ENCODE peak calls at places on chromosome 12, in eight cellular contexts. One of them, this sample, is unnamed.

GRCh38 chr12:47717443-47718193 is 7.7 kb downstream of the ENDOU start:
- DNase-seq in fibroblast of lung: peak
- DNase-seq in fibroblast of villous mesenchyme: peak
- DNase-seq in ovary: peak
- DNase-seq in endodermal cell: peak
- DNase-seq in cardiac fibroblast: peak
- DNase-seq in thoracic aorta: peak
- DNase-seq in neural crest cell: peak
- DNase-seq in this sample: no peak

GRCh38 chr12:116319851-116320621 is 42.5 kb upstream of the MED13L start:
- DNase-seq in fibroblast of lung: peak
- DNase-seq in fibroblast of villous mesenchyme: peak
- DNase-seq in ovary: peak
- DNase-seq in endodermal cell: no peak
- DNase-seq in cardiac fibroblast: peak
- DNase-seq in thoracic aorta: peak
- DNase-seq in neural crest cell: no peak
- DNase-seq in this sample: no peak

GRCh38 chr12:109053382-109054123 is 1.2 kb downstream of the USP30 start:
- DNase-seq in fibroblast of lung: no peak
- DNase-seq in fibroblast of villous mesenchyme: peak
- DNase-seq in ovary: no peak
- DNase-seq in endodermal cell: no peak
- DNase-seq in cardiac fibroblast: no peak
- DNase-seq in thoracic aorta: no peak
- DNase-seq in neural crest cell: no peak
- DNase-seq in this sample: no peak

GRCh38 chr12:130017571-130018449 is 114.0 kb upstream of the TMEM132D start:
- DNase-seq in fibroblast of lung: peak
- DNase-seq in fibroblast of villous mesenchyme: no peak
- DNase-seq in ovary: peak
- DNase-seq in endodermal cell: peak
- DNase-seq in cardiac fibroblast: no peak
- DNase-seq in thoracic aorta: no peak
- DNase-seq in neural crest cell: no peak
- DNase-seq in this sample: no peak

GRCh38 chr12:42213023-42213422 is 25.0 kb downstream of the YAF2 start:
- DNase-seq in fibroblast of lung: peak
- DNase-seq in fibroblast of villous mesenchyme: no peak
- DNase-seq in ovary: no peak
- DNase-seq in endodermal cell: no peak
- DNase-seq in cardiac fibroblast: no peak
- DNase-seq in thoracic aorta: no peak
- DNase-seq in neural crest cell: no peak
- DNase-seq in this sample: peak

GRCh38 chr12:26009593-26009992 is 51.1 kb downstream of the RASSF8 start:
- DNase-seq in fibroblast of lung: no peak
- DNase-seq in fibroblast of villous mesenchyme: no peak
- DNase-seq in ovary: no peak
- DNase-seq in endodermal cell: no peak
- DNase-seq in cardiac fibroblast: no peak
- DNase-seq in thoracic aorta: no peak
- DNase-seq in neural crest cell: no peak
- DNase-seq in this sample: no peak

GRCh38 chr12:15562263-15562662 is 226.9 kb downstream of the EPS8 start:
- DNase-seq in fibroblast of lung: no peak
- DNase-seq in fibroblast of villous mesenchyme: no peak
- DNase-seq in ovary: no peak
- DNase-seq in endodermal cell: no peak
- DNase-seq in cardiac fibroblast: no peak
- DNase-seq in thoracic aorta: no peak
- DNase-seq in neural crest cell: no peak
- DNase-seq in this sample: no peak

GRCh38 chr12:124125472-124125871 is 152.5 kb downstream of the ZNF664 start:
- DNase-seq in fibroblast of lung: peak
- DNase-seq in fibroblast of villous mesenchyme: no peak
- DNase-seq in ovary: no peak
- DNase-seq in endodermal cell: peak
- DNase-seq in cardiac fibroblast: no peak
- DNase-seq in thoracic aorta: no peak
- DNase-seq in neural crest cell: no peak
- DNase-seq in this sample: peak

GRCh38 chr12:45336331-45336730 is 120.4 kb downstream of the ANO6 start:
- DNase-seq in fibroblast of lung: peak
- DNase-seq in fibroblast of villous mesenchyme: peak
- DNase-seq in ovary: no peak
- DNase-seq in endodermal cell: no peak
- DNase-seq in cardiac fibroblast: peak
- DNase-seq in thoracic aorta: no peak
- DNase-seq in neural crest cell: no peak
- DNase-seq in this sample: peak

DNA sequence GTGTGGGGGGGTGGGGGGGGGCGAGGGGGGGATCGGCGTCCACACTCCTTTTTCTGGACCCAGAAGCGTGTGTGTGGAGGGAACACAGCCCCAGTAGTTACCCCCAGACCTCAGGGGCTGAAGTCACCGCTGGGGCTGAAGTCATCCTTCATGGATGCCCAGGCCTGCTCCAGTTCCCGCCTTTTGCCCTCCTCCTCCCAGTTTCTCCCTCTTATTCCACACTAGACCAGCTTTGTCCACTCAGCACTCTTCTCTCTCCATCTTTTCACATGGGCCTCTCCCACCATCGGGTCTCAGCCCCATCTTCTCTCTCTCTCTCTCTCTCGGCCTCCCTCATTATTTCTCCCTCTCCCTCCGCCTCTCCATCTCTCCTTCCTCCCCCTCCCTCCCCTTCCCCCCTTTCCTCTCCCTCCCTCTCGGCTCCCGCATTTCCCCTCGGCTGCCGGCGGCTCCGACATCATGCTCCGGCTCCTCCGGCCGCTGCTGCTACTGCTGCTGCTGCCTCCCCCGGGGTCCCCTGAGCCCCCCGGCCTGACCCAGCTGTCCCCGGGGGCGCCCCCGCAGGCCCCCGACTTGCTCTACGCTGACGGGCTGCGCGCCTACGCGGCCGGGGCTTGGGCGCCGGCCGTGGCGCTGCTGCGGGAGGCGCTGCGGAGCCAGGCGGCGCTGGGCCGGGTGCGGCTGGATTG is at the start of gene P3H3:
- DNase-seq in fibroblast of lung: peak
- DNase-seq in fibroblast of villous mesenchyme: peak
- DNase-seq in ovary: peak
- DNase-seq in endodermal cell: peak
- DNase-seq in cardiac fibroblast: peak
- DNase-seq in thoracic aorta: no peak
- DNase-seq in neural crest cell: peak
- DNase-seq in this sample: no peak
- TF ChIP-seq CTCF in fibroblast of lung: peak
- TF ChIP-seq CTCF in fibroblast of villous mesenchyme: no peak
- TF ChIP-seq CTCF in ovary: no peak
- TF ChIP-seq CTCF in endodermal cell: no peak
- TF ChIP-seq CTCF in cardiac fibroblast: no peak
- TF ChIP-seq CTCF in thoracic aorta: no peak
- TF ChIP-seq CTCF in neural crest cell: no peak
- TF ChIP-seq CTCF in this sample: no peak

GRCh38 chr12:113030875-113031525 is 25.5 kb upstream of the DTX1 start:
- DNase-seq in fibroblast of lung: peak
- DNase-seq in fibroblast of villous mesenchyme: peak
- DNase-seq in ovary: peak
- DNase-seq in endodermal cell: peak
- DNase-seq in cardiac fibroblast: peak
- DNase-seq in thoracic aorta: no peak
- DNase-seq in neural crest cell: peak
- DNase-seq in this sample: peak
- TF ChIP-seq CTCF in fibroblast of lung: peak
- TF ChIP-seq CTCF in fibroblast of villous mesenchyme: peak
- TF ChIP-seq CTCF in ovary: peak
- TF ChIP-seq CTCF in endodermal cell: peak
- TF ChIP-seq CTCF in cardiac fibroblast: peak
- TF ChIP-seq CTCF in thoracic aorta: peak
- TF ChIP-seq CTCF in neural crest cell: peak
- TF ChIP-seq CTCF in this sample: peak

GRCh38 chr12:121214855-121215745 is 5.2 kb downstream of the P2RX4 start:
- DNase-seq in fibroblast of lung: peak
- DNase-seq in fibroblast of villous mesenchyme: peak
- DNase-seq in ovary: no peak
- DNase-seq in endodermal cell: no peak
- DNase-seq in cardiac fibroblast: peak
- DNase-seq in thoracic aorta: no peak
- DNase-seq in neural crest cell: no peak
- DNase-seq in this sample: peak
- TF ChIP-seq CTCF in fibroblast of lung: no peak
- TF ChIP-seq CTCF in fibroblast of villous mesenchyme: no peak
- TF ChIP-seq CTCF in ovary: no peak
- TF ChIP-seq CTCF in endodermal cell: no peak
- TF ChIP-seq CTCF in cardiac fibroblast: no peak
- TF ChIP-seq CTCF in thoracic aorta: no peak
- TF ChIP-seq CTCF in neural crest cell: no peak
- TF ChIP-seq CTCF in this sample: no peak

DNA sequence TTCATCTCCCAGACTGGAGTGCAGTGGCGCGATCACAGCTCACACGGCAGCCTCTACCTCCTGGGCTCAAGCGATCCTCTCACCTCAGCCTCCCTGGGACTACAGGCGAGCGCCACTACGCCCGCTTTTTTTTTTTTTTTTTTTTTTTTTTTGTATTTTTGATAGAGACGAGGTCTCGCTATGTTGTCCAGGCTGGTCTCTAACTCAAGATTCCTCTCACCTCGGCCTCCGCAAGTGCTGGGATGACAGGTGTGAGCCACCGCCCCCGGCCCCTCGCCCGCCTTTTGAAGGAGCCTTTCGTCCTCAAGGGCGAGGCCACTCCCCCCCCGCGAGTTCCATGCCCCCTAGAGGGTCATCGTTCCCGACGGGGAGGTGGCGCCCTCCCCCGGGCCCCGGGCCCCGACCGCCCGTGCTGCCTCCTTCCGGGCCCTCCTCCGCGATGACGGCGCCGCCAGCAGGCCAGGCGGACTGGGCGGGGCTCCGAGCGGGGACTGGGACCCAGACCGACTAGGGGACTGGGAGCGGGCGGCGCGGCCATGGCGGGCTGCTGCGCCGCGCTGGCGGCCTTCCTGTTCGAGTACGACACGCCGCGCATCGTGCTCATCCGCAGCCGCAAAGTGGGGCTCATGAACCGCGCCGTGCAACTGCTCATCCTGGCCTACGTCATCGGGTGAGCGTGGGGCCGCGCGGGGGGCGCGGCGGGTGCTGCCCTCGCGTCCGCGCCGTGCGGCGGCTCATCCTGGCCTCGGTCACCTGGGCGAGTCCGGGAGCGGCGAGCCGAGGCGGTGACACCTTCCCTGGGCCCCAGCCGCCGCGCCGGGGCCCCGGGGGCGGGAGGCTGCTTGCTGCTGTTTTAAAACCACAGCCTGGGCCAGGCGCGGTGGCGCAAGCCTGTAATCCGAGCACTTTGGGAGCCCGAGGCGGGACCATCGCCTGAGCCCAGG is at the start of gene P2RX4:
- DNase-seq in fibroblast of lung: peak
- DNase-seq in fibroblast of villous mesenchyme: peak
- DNase-seq in ovary: peak
- DNase-seq in endodermal cell: peak
- DNase-seq in cardiac fibroblast: peak
- DNase-seq in thoracic aorta: peak
- DNase-seq in neural crest cell: peak
- DNase-seq in this sample: no peak
- TF ChIP-seq CTCF in fibroblast of lung: no peak
- TF ChIP-seq CTCF in fibroblast of villous mesenchyme: peak
- TF ChIP-seq CTCF in ovary: peak
- TF ChIP-seq CTCF in endodermal cell: peak
- TF ChIP-seq CTCF in cardiac fibroblast: peak
- TF ChIP-seq CTCF in thoracic aorta: no peak
- TF ChIP-seq CTCF in neural crest cell: peak
- TF ChIP-seq CTCF in this sample: peak

GRCh38 chr12:83826112-83826511 is 1086.5 kb downstream of the SLC6A15 start:
- DNase-seq in fibroblast of lung: no peak
- DNase-seq in fibroblast of villous mesenchyme: peak
- DNase-seq in ovary: no peak
- DNase-seq in endodermal cell: peak
- DNase-seq in cardiac fibroblast: peak
- DNase-seq in thoracic aorta: no peak
- DNase-seq in neural crest cell: peak
- DNase-seq in this sample: no peak

GRCh38 chr12:83821967-83822366 is 1090.6 kb downstream of the SLC6A15 start:
- DNase-seq in fibroblast of lung: no peak
- DNase-seq in fibroblast of villous mesenchyme: no peak
- DNase-seq in ovary: no peak
- DNase-seq in endodermal cell: no peak
- DNase-seq in cardiac fibroblast: no peak
- DNase-seq in thoracic aorta: no peak
- DNase-seq in neural crest cell: no peak
- DNase-seq in this sample: no peak

GRCh38 chr12:83827193-83827592 is 1085.4 kb downstream of the SLC6A15 start:
- DNase-seq in fibroblast of lung: no peak
- DNase-seq in fibroblast of villous mesenchyme: no peak
- DNase-seq in ovary: no peak
- DNase-seq in endodermal cell: no peak
- DNase-seq in cardiac fibroblast: no peak
- DNase-seq in thoracic aorta: no peak
- DNase-seq in neural crest cell: no peak
- DNase-seq in this sample: no peak

GRCh38 chr12:83823386-83824045 is 1089.1 kb downstream of the SLC6A15 start:
- DNase-seq in fibroblast of lung: no peak
- DNase-seq in fibroblast of villous mesenchyme: no peak
- DNase-seq in ovary: no peak
- DNase-seq in endodermal cell: peak
- DNase-seq in cardiac fibroblast: peak
- DNase-seq in thoracic aorta: no peak
- DNase-seq in neural crest cell: no peak
- DNase-seq in this sample: peak

DNA sequence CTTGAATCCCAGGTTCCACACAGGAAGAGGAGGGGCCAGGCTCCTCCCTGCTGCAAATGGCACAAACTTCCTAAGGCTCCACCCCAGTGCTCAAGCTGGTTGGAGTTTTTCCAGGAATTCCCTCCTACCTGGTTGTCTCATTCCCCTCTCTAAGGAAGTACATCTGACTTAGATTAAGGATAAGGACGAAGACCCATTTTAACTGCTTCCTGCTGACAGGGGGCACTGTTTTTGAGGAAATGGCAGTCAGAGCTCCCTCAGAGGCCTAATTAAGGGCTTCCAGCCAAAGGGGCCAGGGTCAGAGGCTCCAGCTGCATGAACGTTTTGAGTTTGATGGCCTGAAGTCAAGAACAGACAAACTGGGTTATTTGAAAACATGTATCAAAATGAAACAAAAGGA is 1084.7 kb downstream of the SLC6A15 start:
- DNase-seq in fibroblast of lung: no peak
- DNase-seq in fibroblast of villous mesenchyme: peak
- DNase-seq in ovary: no peak
- DNase-seq in endodermal cell: peak
- DNase-seq in cardiac fibroblast: peak
- DNase-seq in thoracic aorta: no peak
- DNase-seq in neural crest cell: no peak
- DNase-seq in this sample: no peak
- TF ChIP-seq CTCF in fibroblast of lung: no peak
- TF ChIP-seq CTCF in fibroblast of villous mesenchyme: no peak
- TF ChIP-seq CTCF in ovary: no peak
- TF ChIP-seq CTCF in endodermal cell: peak
- TF ChIP-seq CTCF in cardiac fibroblast: no peak
- TF ChIP-seq CTCF in thoracic aorta: no peak
- TF ChIP-seq CTCF in neural crest cell: peak
- TF ChIP-seq CTCF in this sample: peak

This sample was measured in epithelial cell of proximal tubule.